ENCODE peak calls at places on chromosomes 1 and 21, in seven cellular contexts. One of them, this sample, is unnamed.

GRCh38 chr1:31497601-31498000 is 78.7 kb upstream of the TINAGL1 start:
- DNase-seq in lower lobe of right lung: no peak
- DNase-seq in mesothelial cell of epicardium: no peak
- DNase-seq in non-pigmented ciliary epithelial cell: peak
- DNase-seq in GM20000: no peak
- DNase-seq in activated naive CD4-positive, alpha-beta T cell: no peak
- DNase-seq in sigmoid colon: no peak
- DNase-seq in this sample: no peak

GRCh38 chr1:3662080-3662671 is 9.9 kb downstream of the TP73 start:
- DNase-seq in activated naive CD4-positive, alpha-beta T cell: no peak
- DNase-seq in sigmoid colon: peak
- DNase-seq in GM20000: no peak
- DNase-seq in lower lobe of right lung: no peak
- DNase-seq in mesothelial cell of epicardium: no peak
- DNase-seq in non-pigmented ciliary epithelial cell: no peak
- DNase-seq in this sample: peak

GRCh38 chr1:21123287-21123961 is 53.3 kb downstream of the EIF4G3 start:
- DNase-seq in GM20000: no peak
- DNase-seq in sigmoid colon: no peak
- DNase-seq in lower lobe of right lung: no peak
- DNase-seq in mesothelial cell of epicardium: no peak
- DNase-seq in non-pigmented ciliary epithelial cell: no peak
- DNase-seq in activated naive CD4-positive, alpha-beta T cell: no peak
- DNase-seq in this sample: no peak

GRCh38 chr1:239493736-239494285 is 107.4 kb downstream of the CHRM3 start:
- DNase-seq in GM20000: no peak
- DNase-seq in sigmoid colon: no peak
- DNase-seq in activated naive CD4-positive, alpha-beta T cell: no peak
- DNase-seq in mesothelial cell of epicardium: no peak
- DNase-seq in lower lobe of right lung: no peak
- DNase-seq in non-pigmented ciliary epithelial cell: no peak
- DNase-seq in this sample: no peak

GRCh38 chr1:2783435-2784397 is 17.8 kb downstream of the TTC34 start:
- DNase-seq in activated naive CD4-positive, alpha-beta T cell: no peak
- DNase-seq in non-pigmented ciliary epithelial cell: no peak
- DNase-seq in lower lobe of right lung: no peak
- DNase-seq in GM20000: no peak
- DNase-seq in sigmoid colon: peak
- DNase-seq in mesothelial cell of epicardium: no peak
- DNase-seq in this sample: peak

GRCh38 chr1:36093919-36094318 is 5.2 kb downstream of the ADPRS start:
- DNase-seq in GM20000: no peak
- DNase-seq in lower lobe of right lung: no peak
- DNase-seq in mesothelial cell of epicardium: no peak
- DNase-seq in non-pigmented ciliary epithelial cell: no peak
- DNase-seq in activated naive CD4-positive, alpha-beta T cell: no peak
- DNase-seq in sigmoid colon: peak
- DNase-seq in this sample: no peak

GRCh38 chr1:222283147-222283768 is 264.6 kb downstream of the HHIPL2 start:
- DNase-seq in activated naive CD4-positive, alpha-beta T cell: no peak
- DNase-seq in GM20000: no peak
- DNase-seq in sigmoid colon: no peak
- DNase-seq in lower lobe of right lung: no peak
- DNase-seq in non-pigmented ciliary epithelial cell: peak
- DNase-seq in mesothelial cell of epicardium: no peak
- DNase-seq in this sample: peak

GRCh38 chr1:37998089-37998808 is 7.1 kb downstream of the FHL3 start:
- DNase-seq in lower lobe of right lung: no peak
- DNase-seq in non-pigmented ciliary epithelial cell: no peak
- DNase-seq in sigmoid colon: no peak
- DNase-seq in activated naive CD4-positive, alpha-beta T cell: no peak
- DNase-seq in mesothelial cell of epicardium: no peak
- DNase-seq in GM20000: no peak
- DNase-seq in this sample: no peak

GRCh38 chr1:109197163-109198042 is 16.3 kb upstream of the SARS1 start:
- DNase-seq in sigmoid colon: no peak
- DNase-seq in lower lobe of right lung: no peak
- DNase-seq in GM20000: no peak
- DNase-seq in activated naive CD4-positive, alpha-beta T cell: no peak
- DNase-seq in mesothelial cell of epicardium: no peak
- DNase-seq in non-pigmented ciliary epithelial cell: peak
- DNase-seq in this sample: peak

GRCh38 chr21:43961382-43961909 is 50.7 kb upstream of the TRAPPC10 start:
- DNase-seq in mesothelial cell of epicardium: no peak
- DNase-seq in lower lobe of right lung: no peak
- DNase-seq in GM20000: no peak
- DNase-seq in sigmoid colon: no peak
- DNase-seq in activated naive CD4-positive, alpha-beta T cell: no peak
- DNase-seq in non-pigmented ciliary epithelial cell: no peak
- DNase-seq in this sample: no peak

GRCh38 chr1:117697220-117697781 is 91.5 kb downstream of the TENT5C start:
- DNase-seq in activated naive CD4-positive, alpha-beta T cell: no peak
- DNase-seq in GM20000: no peak
- DNase-seq in lower lobe of right lung: no peak
- DNase-seq in mesothelial cell of epicardium: no peak
- DNase-seq in sigmoid colon: no peak
- DNase-seq in non-pigmented ciliary epithelial cell: no peak
- DNase-seq in this sample: no peak

GRCh38 chr1:58813801-58814200 is 30.0 kb upstream of the JUN start:
- DNase-seq in lower lobe of right lung: no peak
- DNase-seq in sigmoid colon: no peak
- DNase-seq in non-pigmented ciliary epithelial cell: no peak
- DNase-seq in activated naive CD4-positive, alpha-beta T cell: no peak
- DNase-seq in GM20000: no peak
- DNase-seq in mesothelial cell of epicardium: no peak
- DNase-seq in this sample: no peak

GRCh38 chr1:225534135-225534534 is 106.3 kb upstream of the LBR start:
- DNase-seq in non-pigmented ciliary epithelial cell: no peak
- DNase-seq in activated naive CD4-positive, alpha-beta T cell: no peak
- DNase-seq in mesothelial cell of epicardium: no peak
- DNase-seq in lower lobe of right lung: no peak
- DNase-seq in sigmoid colon: no peak
- DNase-seq in GM20000: no peak
- DNase-seq in this sample: no peak

GRCh38 chr1:24929091-24929875 is 793 bp downstream of the RUNX3 start:
- DNase-seq in non-pigmented ciliary epithelial cell: no peak
- DNase-seq in lower lobe of right lung: peak
- DNase-seq in sigmoid colon: peak
- DNase-seq in mesothelial cell of epicardium: no peak
- DNase-seq in activated naive CD4-positive, alpha-beta T cell: no peak
- DNase-seq in GM20000: no peak
- DNase-seq in this sample: no peak

GRCh38 chr1:193348126-193349045 is 162.0 kb upstream of the B3GALT2 start:
- DNase-seq in GM20000: no peak
- DNase-seq in lower lobe of right lung: no peak
- DNase-seq in non-pigmented ciliary epithelial cell: no peak
- DNase-seq in activated naive CD4-positive, alpha-beta T cell: no peak
- DNase-seq in sigmoid colon: no peak
- DNase-seq in mesothelial cell of epicardium: no peak
- DNase-seq in this sample: no peak

GRCh38 chr1:95532335-95532734 is 298.3 kb downstream of the RWDD3 start:
- DNase-seq in mesothelial cell of epicardium: no peak
- DNase-seq in non-pigmented ciliary epithelial cell: no peak
- DNase-seq in lower lobe of right lung: no peak
- DNase-seq in sigmoid colon: no peak
- DNase-seq in activated naive CD4-positive, alpha-beta T cell: no peak
- DNase-seq in GM20000: no peak
- DNase-seq in this sample: no peak

GRCh38 chr1:224253721-224254120 is 70.7 kb downstream of the DEGS1 start:
- DNase-seq in sigmoid colon: no peak
- DNase-seq in non-pigmented ciliary epithelial cell: no peak
- DNase-seq in GM20000: no peak
- DNase-seq in lower lobe of right lung: no peak
- DNase-seq in mesothelial cell of epicardium: no peak
- DNase-seq in activated naive CD4-positive, alpha-beta T cell: no peak
- DNase-seq in this sample: no peak

GRCh38 chr1:29352719-29353420 is 116.5 kb downstream of the PTPRU start:
- DNase-seq in GM20000: no peak
- DNase-seq in mesothelial cell of epicardium: no peak
- DNase-seq in activated naive CD4-positive, alpha-beta T cell: no peak
- DNase-seq in non-pigmented ciliary epithelial cell: no peak
- DNase-seq in lower lobe of right lung: no peak
- DNase-seq in sigmoid colon: no peak
- DNase-seq in this sample: no peak

GRCh38 chr1:23528245-23528978 is 2.6 kb downstream of the E2F2 start:
- DNase-seq in activated naive CD4-positive, alpha-beta T cell: peak
- DNase-seq in mesothelial cell of epicardium: no peak
- DNase-seq in GM20000: peak
- DNase-seq in non-pigmented ciliary epithelial cell: no peak
- DNase-seq in sigmoid colon: peak
- DNase-seq in lower lobe of right lung: peak
- DNase-seq in this sample: peak

GRCh38 chr1:85447000-85447943 is 17.7 kb downstream of the DDAH1 start:
- DNase-seq in GM20000: no peak
- DNase-seq in non-pigmented ciliary epithelial cell: no peak
- DNase-seq in sigmoid colon: no peak
- DNase-seq in activated naive CD4-positive, alpha-beta T cell: no peak
- DNase-seq in mesothelial cell of epicardium: no peak
- DNase-seq in lower lobe of right lung: no peak
- DNase-seq in this sample: no peak

GRCh38 chr1:47697616-47698335 is 259.9 kb downstream of the FOXD2 start:
- DNase-seq in lower lobe of right lung: no peak
- DNase-seq in activated naive CD4-positive, alpha-beta T cell: no peak
- DNase-seq in GM20000: no peak
- DNase-seq in sigmoid colon: peak
- DNase-seq in non-pigmented ciliary epithelial cell: no peak
- DNase-seq in mesothelial cell of epicardium: no peak
- DNase-seq in this sample: no peak

GRCh38 chr1:119544165-119544762 is 37.3 kb downstream of the HSD3B1 start:
- DNase-seq in activated naive CD4-positive, alpha-beta T cell: no peak
- DNase-seq in mesothelial cell of epicardium: no peak
- DNase-seq in GM20000: no peak
- DNase-seq in lower lobe of right lung: no peak
- DNase-seq in non-pigmented ciliary epithelial cell: no peak
- DNase-seq in sigmoid colon: no peak
- DNase-seq in this sample: no peak

GRCh38 chr1:101290119-101290921 is 53.5 kb downstream of the S1PR1 start:
- DNase-seq in GM20000: no peak
- DNase-seq in lower lobe of right lung: no peak
- DNase-seq in sigmoid colon: no peak
- DNase-seq in activated naive CD4-positive, alpha-beta T cell: no peak
- DNase-seq in mesothelial cell of epicardium: no peak
- DNase-seq in non-pigmented ciliary epithelial cell: no peak
- DNase-seq in this sample: no peak

GRCh38 chr1:198672124-198672523 is 33.3 kb downstream of the PTPRC start:
- DNase-seq in GM20000: no peak
- DNase-seq in non-pigmented ciliary epithelial cell: no peak
- DNase-seq in lower lobe of right lung: no peak
- DNase-seq in activated naive CD4-positive, alpha-beta T cell: no peak
- DNase-seq in sigmoid colon: no peak
- DNase-seq in mesothelial cell of epicardium: no peak
- DNase-seq in this sample: no peak

GRCh38 chr1:54107131-54107530 is 45.7 kb downstream of the CDCP2 start:
- DNase-seq in sigmoid colon: no peak
- DNase-seq in activated naive CD4-positive, alpha-beta T cell: no peak
- DNase-seq in non-pigmented ciliary epithelial cell: no peak
- DNase-seq in mesothelial cell of epicardium: no peak
- DNase-seq in GM20000: no peak
- DNase-seq in lower lobe of right lung: no peak
- DNase-seq in this sample: no peak

This sample was measured in kidney.